ENCODE peak calls at places on chromosome X, in nine cellular contexts. W is lung; L is ovary; Z is stomach; O is CD4-positive, alpha-beta T cell; X is left ventricle myocardium inferior; J is fibroblast of mammary gland; C is progenitor cell of endocrine pancreas; U is esophagus squamous epithelium. S is an unnamed sample.

GRCh38 chrX:110146521-110146920 is 143.6 kb downstream of the TMEM164 start:
- DNase-seq in U (no peak), J (peak), W (peak), O (no peak), C (peak), X (no peak), Z (no peak), L (peak), S (no peak)

GRCh38 chrX:10121787-10122186 is 35.0 kb upstream of the CLCN4 start:
- DNase-seq in U (no peak), L (no peak), W (no peak), J (no peak), Z (no peak), X (no peak), C (no peak), O (no peak), S (no peak)

GRCh38 chrX:84188320-84188834 is 378 bp upstream of the RPS6KA6 start:
- DNase-seq in J (peak), L (peak), U (no peak), W (peak), O (no peak), X (peak), Z (peak), C (peak), S (peak)

GRCh38 chrX:148501121-148502066 is 977 bp downstream of the AFF2 start:
- DNase-seq in L (no peak), X (no peak), C (peak), W (no peak), J (no peak), O (no peak), Z (no peak), U (no peak), S (peak)

GRCh38 chrX:118726887-118727685 is at the start of gene IL13RA1:
- DNase-seq in X (peak), Z (peak), U (no peak), O (no peak), J (peak), L (peak), C (peak), W (peak), S (peak)

GRCh38 chrX:105738162-105738561 is 84.2 kb upstream of the NRK start:
- DNase-seq in C (no peak), J (no peak), W (no peak), X (no peak), Z (no peak), O (no peak), U (no peak), L (no peak), S (no peak)

GRCh38 chrX:41596586-41596985 is 92.2 kb upstream of the GPR34 start:
- DNase-seq in U (no peak), J (peak), O (no peak), W (no peak), L (no peak), X (no peak), C (no peak), Z (no peak), S (no peak)

GRCh38 chrX:74467656-74468055 is 46.4 kb downstream of the SLC16A2 start:
- DNase-seq in O (no peak), C (no peak), W (peak), J (no peak), U (no peak), L (no peak), X (no peak), Z (no peak), S (no peak)

GRCh38 chrX:13208281-13208935 is 111.4 kb downstream of the ATXN3L start:
- DNase-seq in C (no peak), X (no peak), W (no peak), U (no peak), L (no peak), J (peak), O (no peak), Z (no peak), S (no peak)

GRCh38 chrX:22950278-22951266 is 49.2 kb upstream of the DDX53 start:
- DNase-seq in Z (no peak), W (no peak), L (peak), C (no peak), J (peak), X (no peak), U (no peak), O (no peak), S (no peak)

GRCh38 chrX:101460669-101461068 is 24.6 kb upstream of the ARMCX4 start:
- DNase-seq in Z (no peak), C (no peak), J (peak), U (no peak), L (no peak), X (no peak), O (no peak), W (no peak), S (no peak)

GRCh38 chrX:123093792-123094191 is 90.3 kb upstream of the GRIA3 start:
- DNase-seq in X (no peak), U (no peak), C (no peak), Z (no peak), L (no peak), O (no peak), J (no peak), W (no peak), S (no peak)

GRCh38 chrX:68867458-68868166 is 38.8 kb downstream of the EFNB1 start:
- DNase-seq in W (no peak), U (no peak), C (no peak), L (peak), J (no peak), O (no peak), Z (no peak), X (peak), S (no peak)

GRCh38 chrX:110852180-110852579 is 56.6 kb upstream of the CHRDL1 start:
- DNase-seq in C (no peak), Z (no peak), U (no peak), W (no peak), L (no peak), O (no peak), X (no peak), J (peak), S (no peak)

GRCh38 chrX:107505223-107505622 is 55.8 kb downstream of the FRMPD3 start:
- DNase-seq in U (no peak), L (no peak), W (no peak), J (peak), O (no peak), X (no peak), Z (no peak), C (no peak), S (no peak)

GRCh38 chrX:101407167-101407747 is 468 bp downstream of the GLA start:
- DNase-seq in C (no peak), Z (no peak), U (no peak), O (no peak), J (no peak), X (no peak), W (no peak), L (no peak), S (no peak)

GRCh38 chrX:31545726-31546125 is 473.9 kb upstream of the FTHL17 start:
- DNase-seq in C (no peak), U (no peak), L (no peak), W (no peak), O (no peak), X (no peak), Z (no peak), J (peak), S (no peak)

GRCh38 chrX:29044802-29045201 is 457.6 kb downstream of the IL1RAPL1 start:
- DNase-seq in U (no peak), W (no peak), O (no peak), J (peak), X (no peak), Z (no peak), L (no peak), C (no peak), S (no peak)

GRCh38 chrX:11135483-11136185 is 24.5 kb downstream of the HCCS start:
- DNase-seq in C (no peak), Z (no peak), O (no peak), U (no peak), W (no peak), X (no peak), L (no peak), J (no peak), S (no peak)

GRCh38 chrX:11143931-11144678 is 33.0 kb downstream of the HCCS start:
- DNase-seq in Z (peak), U (no peak), C (peak), O (peak), X (no peak), W (peak), L (peak), J (peak), S (peak)

GRCh38 chrX:130984782-130985181 is 73.4 kb upstream of the ARHGAP36 start:
- DNase-seq in W (no peak), C (no peak), O (no peak), U (no peak), Z (no peak), X (no peak), L (no peak), J (no peak), S (no peak)

GRCh38 chrX:103845165-103845653 is 13.2 kb upstream of the RAB9B start:
- DNase-seq in U (no peak), O (peak), L (peak), J (peak), C (peak), X (peak), Z (peak), W (peak), S (peak)

GRCh38 chrX:102712967-102713677 is 874 bp downstream of the GPRASP2 start:
- DNase-seq in W (no peak), X (peak), Z (peak), U (no peak), C (no peak), L (peak), J (peak), O (no peak), S (peak)

GRCh38 chrX:42714981-42715688 is 62.8 kb downstream of the PPP1R2C start:
- DNase-seq in Z (peak), U (no peak), X (peak), L (no peak), O (peak), C (peak), J (no peak), W (peak), S (peak)
- TF ChIP-seq CTCF in Z (no peak), U (peak), X (peak), L (no peak), O (peak), C (peak), J (no peak), W (peak), S (peak)

GRCh38 chrX:153649178-153649914 is 2.3 kb downstream of the DUSP9 start:
- DNase-seq in Z (no peak), U (no peak), X (no peak), J (no peak), L (peak), C (no peak), O (peak), W (peak), S (peak)
- TF ChIP-seq CTCF in Z (no peak), U (no peak), X (peak), J (no peak), L (no peak), C (peak), O (peak), W (peak), S (peak)

DNA sequence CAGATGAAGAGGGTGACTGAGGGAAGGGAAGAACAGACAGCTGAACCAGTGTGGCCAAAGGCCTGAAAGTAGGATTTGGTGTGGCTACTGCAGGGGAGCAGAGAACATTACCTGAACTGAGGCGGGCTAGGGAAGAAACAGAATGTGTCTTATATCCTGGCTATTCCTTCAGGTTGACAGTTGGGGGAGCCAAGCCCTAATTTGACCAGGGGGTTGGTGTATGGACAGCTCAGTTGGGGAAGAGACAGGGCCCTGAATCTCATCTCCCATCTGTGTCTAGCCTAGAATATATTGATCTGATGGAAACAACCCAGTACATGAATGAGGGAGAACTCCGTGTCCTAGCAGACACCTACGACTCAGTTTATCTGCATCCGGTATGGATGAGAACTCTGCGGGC is 4.2 kb downstream of the HDAC6 start:
- DNase-seq in X (no peak), U (no peak), L (no peak), W (no peak), C (no peak), J (no peak), Z (no peak), O (no peak), S (no peak)
- TF ChIP-seq CTCF in X (no peak), U (no peak), L (no peak), W (no peak), C (no peak), J (no peak), Z (no peak), O (no peak), S (no peak)

GRCh38 chrX:150772150-150772970 is 79.2 kb downstream of the MTMR1 start:
- DNase-seq in L (peak), C (peak), O (peak), Z (peak), X (peak), U (peak), J (peak), W (peak), S (peak)
- TF ChIP-seq CTCF in L (peak), C (peak), O (peak), Z (no peak), X (peak), U (peak), J (peak), W (peak), S (peak)

DNA sequence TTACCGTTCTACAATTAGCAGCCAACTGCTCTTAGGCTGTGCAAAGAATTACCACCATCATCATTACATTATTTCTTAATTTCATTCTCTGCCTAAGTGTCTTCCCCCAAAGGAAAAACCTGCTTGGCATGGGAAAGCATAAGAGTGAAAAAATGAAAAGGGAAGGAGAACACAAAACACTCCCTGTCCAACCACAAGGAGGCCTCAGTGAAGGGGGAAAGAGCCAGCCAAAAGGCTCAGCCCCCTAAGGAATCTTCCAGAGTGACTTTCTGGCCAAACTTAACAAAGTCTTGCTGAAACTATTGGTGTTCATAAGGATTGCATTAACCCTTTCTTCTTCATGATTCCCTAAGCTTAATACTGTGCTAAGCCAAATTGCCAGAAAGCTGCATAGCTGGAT is 287.4 kb downstream of the SMARCA1 start:
- DNase-seq in L (no peak), W (no peak), Z (no peak), O (no peak), J (no peak), X (no peak), U (no peak), C (no peak), S (no peak)
- TF ChIP-seq CTCF in L (no peak), W (no peak), Z (no peak), O (no peak), J (no peak), X (no peak), U (no peak), C (peak), S (no peak)

S was measured in glutamatergic neuron.